ENCODE peak calls at places on chromosomes 3 and 15, in eight cellular contexts. W is A673, G is skeletal muscle cell, X is thyroid gland, C is lower lobe of right lung, A is tibial nerve, F is AG04449, E is body of pancreas. N is an unnamed sample.

GRCh38 chr3:165643433-165643824 is 193.8 kb downstream of the BCHE start:
- DNase-seq in W (no peak), G (peak), X (no peak), C (no peak), A (no peak), F (peak), E (no peak), N (no peak)

GRCh38 chr3:33093847-33094246 is 3.1 kb downstream of the GLB1 start:
- DNase-seq in W (no peak), G (no peak), X (no peak), C (no peak), A (no peak), F (no peak), E (no peak), N (no peak)

GRCh38 chr3:129330413-129330812 is 51.7 kb downstream of the HMCES start:
- DNase-seq in W (no peak), G (no peak), X (no peak), C (no peak), A (no peak), F (no peak), E (no peak), N (no peak)

GRCh38 chr15:70258369-70259029 is 160.8 kb upstream of the TLE3 start:
- DNase-seq in W (no peak), G (no peak), X (no peak), C (peak), A (no peak), F (no peak), E (peak), N (no peak)

GRCh38 chr3:154954750-154955149 is 125.4 kb upstream of the MME start:
- DNase-seq in W (peak), G (no peak), X (no peak), C (no peak), A (no peak), F (peak), E (no peak), N (no peak)

GRCh38 chr15:25715536-25716413 is 147.4 kb downstream of the ATP10A start:
- DNase-seq in W (no peak), G (no peak), X (no peak), C (no peak), A (no peak), F (no peak), E (no peak), N (no peak)

GRCh38 chr15:77014137-77015081 is 19.5 kb downstream of the PSTPIP1 start:
- DNase-seq in W (no peak), G (no peak), X (no peak), C (peak), A (no peak), F (no peak), E (no peak), N (peak)

GRCh38 chr3:196524527-196524926 is 9.4 kb upstream of the SMCO1 start:
- DNase-seq in W (peak), G (no peak), X (no peak), C (no peak), A (no peak), F (no peak), E (no peak), N (no peak)

GRCh38 chr15:63369766-63370165 is 11.9 kb downstream of the CA12 start:
- DNase-seq in W (no peak), G (no peak), X (no peak), C (no peak), A (no peak), F (no peak), E (no peak), N (no peak)

GRCh38 chr3:74643636-74644035 is 29.2 kb upstream of the CNTN3 start:
- DNase-seq in W (no peak), G (peak), X (peak), C (no peak), A (no peak), F (no peak), E (peak), N (no peak)

GRCh38 chr3:180633722-180634121 is 31.8 kb downstream of the TTC14 start:
- DNase-seq in W (no peak), G (no peak), X (no peak), C (no peak), A (no peak), F (no peak), E (no peak), N (no peak)

GRCh38 chr3:189941125-189941524 is 179.6 kb downstream of the P3H2 start:
- DNase-seq in W (no peak), G (no peak), X (no peak), C (no peak), A (no peak), F (no peak), E (peak), N (no peak)

GRCh38 chr3:101854608-101855304 is 5.4 kb downstream of the NFKBIZ start:
- DNase-seq in W (no peak), G (no peak), X (no peak), C (no peak), A (no peak), F (no peak), E (no peak), N (no peak)

GRCh38 chr3:21237638-21238037 is 513.4 kb downstream of the ZNF385D start:
- DNase-seq in W (no peak), G (no peak), X (no peak), C (no peak), A (no peak), F (no peak), E (no peak), N (no peak)
- H3K4me3 ChIP-seq in W (no peak), G (no peak), X (no peak), C (no peak), A (no peak), F (no peak), E (no peak), N (no peak)

GRCh38 chr3:19769694-19770093 is 164.3 kb downstream of the EFHB start:
- DNase-seq in W (no peak), G (no peak), X (no peak), C (no peak), A (no peak), F (no peak), E (no peak), N (no peak)
- H3K4me3 ChIP-seq in W (no peak), G (no peak), X (no peak), C (no peak), A (no peak), F (no peak), E (no peak), N (no peak)

GRCh38 chr15:39921274-39921638 is 1.2 kb upstream of the GPR176 start:
- DNase-seq in W (no peak), G (no peak), X (no peak), C (no peak), A (no peak), F (no peak), E (no peak), N (no peak)
- H3K4me3 ChIP-seq in W (peak), G (peak), X (peak), C (peak), A (peak), F (peak), E (peak), N (peak)

DNA sequence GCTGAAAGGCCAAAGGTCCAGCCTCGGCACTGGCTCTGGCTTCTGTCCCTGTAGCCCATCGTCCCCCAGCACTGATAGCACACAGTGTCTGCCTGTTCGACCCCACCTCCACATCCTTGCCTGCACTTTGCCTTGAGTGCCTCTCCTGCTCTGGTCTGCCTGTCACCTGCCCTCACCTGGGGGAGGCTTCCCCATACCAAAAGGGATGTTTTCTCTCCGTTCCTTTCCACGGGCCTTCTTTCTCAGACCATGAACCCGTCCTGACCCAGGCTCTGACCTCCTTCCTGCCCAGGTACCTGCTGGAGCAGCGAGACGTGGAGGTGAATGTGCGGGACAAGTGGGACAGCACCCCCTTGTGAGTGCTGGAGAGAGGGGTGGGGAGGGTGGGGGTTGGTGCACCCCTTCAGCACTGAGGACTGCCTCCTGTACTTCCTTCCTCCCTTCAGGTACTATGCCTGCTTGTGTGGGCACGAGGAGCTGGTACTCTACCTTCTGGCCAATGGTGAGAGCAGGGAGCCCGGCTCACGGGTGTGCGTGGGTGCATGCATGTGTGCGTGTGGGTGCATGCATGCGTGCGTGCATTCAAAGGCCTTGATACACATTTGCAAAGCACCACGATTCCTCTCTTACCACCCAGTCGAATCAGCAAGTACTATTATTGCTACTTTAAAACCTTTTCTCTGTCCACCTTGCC is 1.5 kb downstream of the ABTB1 start:
- DNase-seq in W (no peak), G (no peak), X (no peak), C (no peak), A (peak), F (no peak), E (peak), N (peak)
- H3K4me3 ChIP-seq in W (no peak), G (peak), X (no peak), C (peak), A (peak), F (peak), E (no peak), N (no peak)

GRCh38 chr15:64651573-64652260 is 123.7 kb downstream of the RBPMS2 start:
- DNase-seq in W (no peak), G (no peak), X (peak), C (no peak), A (no peak), F (no peak), E (no peak), N (no peak)
- H3K4me3 ChIP-seq in W (no peak), G (no peak), X (no peak), C (no peak), A (no peak), F (no peak), E (no peak), N (no peak)

DNA sequence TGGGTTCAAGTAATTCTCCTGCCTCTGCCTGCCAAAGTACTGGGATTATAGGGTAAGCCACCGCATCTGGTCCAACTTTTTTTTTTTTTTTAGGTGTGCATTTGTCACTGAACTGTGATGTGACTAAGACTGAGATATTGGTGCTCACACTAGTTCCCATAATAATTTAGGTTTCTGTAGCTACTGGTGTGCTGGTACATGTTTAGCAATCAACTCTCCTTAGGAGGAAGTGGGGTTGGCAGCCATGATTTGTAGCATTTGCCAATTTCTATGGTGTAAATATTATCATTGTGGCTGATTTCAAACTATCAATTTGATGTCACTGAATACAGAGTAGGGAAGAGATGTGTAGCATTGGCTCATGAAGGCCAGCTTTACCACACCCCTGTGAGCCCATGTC is 372.7 kb downstream of the EDEM1 start:
- DNase-seq in W (no peak), G (no peak), X (no peak), C (no peak), A (no peak), F (no peak), E (no peak), N (no peak)
- H3K4me3 ChIP-seq in W (no peak), G (no peak), X (no peak), C (no peak), A (no peak), F (no peak), E (no peak), N (no peak)

DNA sequence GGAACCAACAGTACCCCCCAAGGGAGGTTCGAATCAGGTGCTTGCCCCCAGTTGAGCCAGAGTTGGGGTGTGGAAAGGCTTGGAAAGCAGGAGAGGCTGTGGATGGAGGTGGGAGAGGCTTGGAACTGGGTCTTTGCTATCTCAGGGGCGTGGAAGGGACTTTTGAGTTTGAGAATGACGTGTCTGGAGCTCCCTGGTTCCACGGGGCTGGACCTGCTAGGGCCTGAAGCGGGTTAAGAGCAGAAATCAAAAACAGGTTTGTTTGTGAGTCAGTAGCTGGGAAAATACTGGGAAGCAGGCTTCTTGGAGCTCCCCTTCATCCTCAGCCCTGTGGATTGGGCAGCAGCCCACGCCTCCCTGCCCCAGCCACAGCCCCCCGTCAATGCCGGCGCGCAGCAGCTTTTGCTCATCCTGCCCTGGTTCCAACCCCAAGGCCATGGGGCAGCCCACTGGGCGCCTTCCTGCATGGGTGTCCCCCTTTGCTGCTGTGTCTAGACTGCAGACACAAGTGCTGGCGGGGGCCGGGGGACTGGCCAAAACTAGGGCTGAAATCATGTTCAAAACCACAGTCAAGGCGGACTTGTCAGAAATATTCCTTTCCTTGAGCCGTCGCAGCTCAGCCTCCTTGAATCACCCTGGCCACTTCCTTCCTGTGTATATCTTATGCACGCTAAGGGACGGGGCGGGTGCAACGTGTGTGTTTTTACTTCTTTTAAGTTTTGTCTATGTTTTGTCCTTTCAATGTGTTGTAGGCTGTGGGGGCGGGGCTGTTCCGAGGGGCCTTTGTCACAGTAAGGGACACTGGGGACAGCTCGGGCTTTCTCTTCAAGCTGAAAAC is 108.0 kb downstream of the KLF13 start:
- DNase-seq in W (no peak), G (peak), X (peak), C (peak), A (no peak), F (no peak), E (no peak), N (peak)
- H3K4me3 ChIP-seq in W (no peak), G (no peak), X (no peak), C (peak), A (peak), F (no peak), E (no peak), N (peak)

DNA sequence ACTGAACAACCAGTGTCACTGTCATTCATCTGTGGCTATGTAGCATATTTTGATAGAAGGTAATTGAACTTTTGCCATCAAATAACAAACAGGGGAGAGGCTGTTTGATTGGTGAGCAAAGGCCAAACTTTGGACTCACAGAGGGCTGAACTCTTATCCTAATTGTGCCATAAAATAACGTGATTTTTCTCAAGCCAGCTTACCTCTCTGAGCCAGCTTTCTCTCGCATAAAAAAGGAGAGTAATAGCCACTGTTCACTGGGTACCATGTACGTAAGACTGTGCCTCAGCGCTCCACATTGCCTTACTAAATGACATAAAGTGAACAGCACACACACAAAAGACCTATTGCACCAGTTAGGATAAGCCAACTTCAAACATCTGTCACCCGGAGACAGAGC is 216.9 kb downstream of the LRTM1 start:
- DNase-seq in W (no peak), G (no peak), X (no peak), C (no peak), A (no peak), F (no peak), E (no peak), N (no peak)
- H3K4me3 ChIP-seq in W (no peak), G (no peak), X (no peak), C (no peak), A (no peak), F (no peak), E (no peak), N (no peak)

GRCh38 chr3:160486459-160486869 is 36.9 kb upstream of the TRIM59 start:
- DNase-seq in W (peak), G (no peak), X (no peak), C (no peak), A (no peak), F (no peak), E (no peak), N (no peak)
- H3K4me3 ChIP-seq in W (no peak), G (no peak), X (no peak), C (peak), A (no peak), F (no peak), E (no peak), N (no peak)

GRCh38 chr3:137325934-137326333 is 368.2 kb downstream of the IL20RB start:
- DNase-seq in W (no peak), G (no peak), X (no peak), C (no peak), A (no peak), F (no peak), E (no peak), N (no peak)
- H3K4me3 ChIP-seq in W (no peak), G (no peak), X (no peak), C (no peak), A (no peak), F (no peak), E (no peak), N (no peak)

N was measured in left lung.